ENCODE peak calls at places on chromosomes 7 and 10, in five cellular contexts. One of them, this sample, is unnamed.

GRCh38 chr7:149683898-149684297 is 89.5 kb downstream of the ZNF467 start:
- DNase-seq in A549: no peak
- DNase-seq in AG09309: no peak
- DNase-seq in fibroblast of the aortic adventitia: no peak
- DNase-seq in ovary: no peak
- DNase-seq in this sample: no peak

GRCh38 chr10:53453196-53453595 is 680.6 kb upstream of the MBL2 start:
- DNase-seq in A549: peak
- DNase-seq in AG09309: no peak
- DNase-seq in fibroblast of the aortic adventitia: no peak
- DNase-seq in ovary: no peak
- DNase-seq in this sample: no peak

GRCh38 chr7:92840309-92840708 is 3.9 kb upstream of the CDK6 start:
- DNase-seq in A549: no peak
- DNase-seq in AG09309: no peak
- DNase-seq in fibroblast of the aortic adventitia: no peak
- DNase-seq in ovary: no peak
- DNase-seq in this sample: no peak

GRCh38 chr10:73926152-73926764 is 15.3 kb downstream of the PLAU start:
- DNase-seq in A549: no peak
- DNase-seq in AG09309: no peak
- DNase-seq in fibroblast of the aortic adventitia: no peak
- DNase-seq in ovary: no peak
- DNase-seq in this sample: no peak

GRCh38 chr10:116892873-116893685 is 43.8 kb downstream of the ENO4 start:
- DNase-seq in A549: no peak
- DNase-seq in AG09309: no peak
- DNase-seq in fibroblast of the aortic adventitia: no peak
- DNase-seq in ovary: no peak
- DNase-seq in this sample: no peak

GRCh38 chr10:121536271-121536918 is 61.8 kb downstream of the FGFR2 start:
- DNase-seq in A549: no peak
- DNase-seq in AG09309: no peak
- DNase-seq in fibroblast of the aortic adventitia: no peak
- DNase-seq in ovary: no peak
- DNase-seq in this sample: no peak

GRCh38 chr10:74081192-74081803 is 69.3 kb downstream of the AP3M1 start:
- DNase-seq in A549: peak
- DNase-seq in AG09309: no peak
- DNase-seq in fibroblast of the aortic adventitia: peak
- DNase-seq in ovary: peak
- DNase-seq in this sample: no peak

GRCh38 chr7:99139031-99139430 is 4.9 kb downstream of the SMURF1 start:
- DNase-seq in A549: no peak
- DNase-seq in AG09309: no peak
- DNase-seq in fibroblast of the aortic adventitia: peak
- DNase-seq in ovary: no peak
- DNase-seq in this sample: no peak

GRCh38 chr7:142030294-142030693 is 34.6 kb downstream of the MGAM start:
- DNase-seq in A549: peak
- DNase-seq in AG09309: no peak
- DNase-seq in fibroblast of the aortic adventitia: peak
- DNase-seq in ovary: no peak
- DNase-seq in this sample: no peak

GRCh38 chr7:156523447-156524048 is 117.0 kb upstream of the RNF32 start:
- DNase-seq in A549: no peak
- DNase-seq in AG09309: no peak
- DNase-seq in fibroblast of the aortic adventitia: no peak
- DNase-seq in ovary: no peak
- DNase-seq in this sample: no peak

GRCh38 chr10:124641282-124642075 is 102.7 kb downstream of the FAM53B start:
- DNase-seq in A549: no peak
- DNase-seq in AG09309: peak
- DNase-seq in fibroblast of the aortic adventitia: peak
- DNase-seq in ovary: no peak
- DNase-seq in this sample: no peak

GRCh38 chr10:100744980-100745881 is at the start of gene PAX2:
- DNase-seq in A549: peak
- DNase-seq in AG09309: no peak
- DNase-seq in fibroblast of the aortic adventitia: no peak
- DNase-seq in ovary: no peak
- DNase-seq in this sample: no peak

GRCh38 chr7:26520483-26520882 is 228.8 kb downstream of the SNX10 start:
- DNase-seq in A549: no peak
- DNase-seq in AG09309: no peak
- DNase-seq in fibroblast of the aortic adventitia: no peak
- DNase-seq in ovary: no peak
- DNase-seq in this sample: no peak

GRCh38 chr7:120353171-120353570 is 80.2 kb downstream of the KCND2 start:
- DNase-seq in A549: no peak
- DNase-seq in AG09309: no peak
- DNase-seq in fibroblast of the aortic adventitia: no peak
- DNase-seq in ovary: no peak
- DNase-seq in this sample: no peak

GRCh38 chr7:30977222-30977621 is 13.5 kb downstream of the GHRHR start:
- DNase-seq in A549: no peak
- DNase-seq in AG09309: no peak
- DNase-seq in fibroblast of the aortic adventitia: no peak
- DNase-seq in ovary: no peak
- DNase-seq in this sample: no peak

GRCh38 chr10:122665946-122666345 is 33.7 kb downstream of the C10orf120 start:
- DNase-seq in A549: no peak
- DNase-seq in AG09309: no peak
- DNase-seq in fibroblast of the aortic adventitia: no peak
- DNase-seq in ovary: no peak
- DNase-seq in this sample: no peak

GRCh38 chr7:159147687-159148086 is 3.0 kb upstream of the VIPR2 start:
- DNase-seq in A549: no peak
- DNase-seq in AG09309: no peak
- DNase-seq in fibroblast of the aortic adventitia: no peak
- DNase-seq in ovary: no peak
- DNase-seq in this sample: no peak

GRCh38 chr7:101125989-101126650 is 784 bp upstream of the SERPINE1 start:
- DNase-seq in A549: peak
- DNase-seq in AG09309: no peak
- DNase-seq in fibroblast of the aortic adventitia: peak
- DNase-seq in ovary: peak
- DNase-seq in this sample: no peak

GRCh38 chr7:47677664-47678063 is 95.8 kb upstream of the TNS3 start:
- DNase-seq in A549: no peak
- DNase-seq in AG09309: no peak
- DNase-seq in fibroblast of the aortic adventitia: no peak
- DNase-seq in ovary: no peak
- DNase-seq in this sample: no peak

GRCh38 chr7:42691030-42691639 is 220.7 kb downstream of the C7orf25 start:
- DNase-seq in A549: peak
- DNase-seq in AG09309: peak
- DNase-seq in fibroblast of the aortic adventitia: peak
- DNase-seq in ovary: no peak
- DNase-seq in this sample: no peak

GRCh38 chr7:2823124-2823523 is 21.0 kb downstream of the GNA12 start:
- DNase-seq in A549: no peak
- DNase-seq in AG09309: no peak
- DNase-seq in fibroblast of the aortic adventitia: peak
- DNase-seq in ovary: peak
- DNase-seq in this sample: no peak

GRCh38 chr7:2821842-2822507 is 22.1 kb downstream of the GNA12 start:
- DNase-seq in A549: peak
- DNase-seq in AG09309: peak
- DNase-seq in fibroblast of the aortic adventitia: peak
- DNase-seq in ovary: peak
- DNase-seq in this sample: peak

GRCh38 chr7:2825595-2826227 is 18.4 kb downstream of the GNA12 start:
- DNase-seq in A549: no peak
- DNase-seq in AG09309: no peak
- DNase-seq in fibroblast of the aortic adventitia: no peak
- DNase-seq in ovary: no peak
- DNase-seq in this sample: no peak

GRCh38 chr7:2824678-2825461 is 19.2 kb downstream of the GNA12 start:
- DNase-seq in A549: no peak
- DNase-seq in AG09309: no peak
- DNase-seq in fibroblast of the aortic adventitia: no peak
- DNase-seq in ovary: no peak
- DNase-seq in this sample: peak

DNA sequence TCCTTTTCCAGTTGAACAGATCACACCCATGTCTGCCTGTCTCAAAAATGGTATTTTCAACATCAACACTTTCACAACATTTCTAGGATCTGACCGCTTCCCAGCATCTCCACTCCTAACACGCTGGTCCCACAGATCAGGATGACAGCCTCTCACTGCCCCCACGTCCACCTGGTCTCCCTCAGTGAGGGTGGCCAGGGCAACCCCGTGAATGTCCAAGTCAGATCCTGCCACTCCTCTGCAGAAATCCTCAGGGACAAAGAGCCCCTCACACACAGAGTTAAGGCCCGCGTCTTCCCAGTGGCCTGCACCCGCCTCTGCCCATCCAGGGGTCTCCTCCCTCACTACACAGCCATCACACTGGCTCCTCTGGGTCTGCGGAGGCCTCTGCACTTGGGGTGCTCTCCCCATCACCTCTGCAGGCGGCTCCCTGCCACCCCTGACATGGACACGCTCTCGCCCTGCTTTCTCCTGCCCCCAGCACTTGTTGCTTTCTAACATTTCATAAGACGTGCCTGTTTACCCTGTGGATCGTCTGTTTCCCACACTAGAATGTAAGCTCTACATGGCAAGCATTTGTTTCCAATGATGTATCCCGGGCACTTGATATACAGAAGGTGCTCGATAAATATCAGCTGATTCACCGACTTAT is 20.0 kb downstream of the GNA12 start:
- DNase-seq in A549: no peak
- DNase-seq in AG09309: no peak
- DNase-seq in fibroblast of the aortic adventitia: no peak
- DNase-seq in ovary: peak
- DNase-seq in this sample: no peak
- H3K4me3 ChIP-seq in A549: no peak
- H3K4me3 ChIP-seq in AG09309: no peak
- H3K4me3 ChIP-seq in fibroblast of the aortic adventitia: no peak
- H3K4me3 ChIP-seq in ovary: no peak
- H3K4me3 ChIP-seq in this sample: no peak

GRCh38 chr10:11861811-11862210 is 38.7 kb downstream of the PROSER2 start:
- DNase-seq in A549: no peak
- DNase-seq in AG09309: no peak
- DNase-seq in fibroblast of the aortic adventitia: no peak
- DNase-seq in ovary: no peak
- DNase-seq in this sample: no peak

GRCh38 chr10:11856089-11856488 is 32.9 kb downstream of the PROSER2 start:
- DNase-seq in A549: no peak
- DNase-seq in AG09309: no peak
- DNase-seq in fibroblast of the aortic adventitia: no peak
- DNase-seq in ovary: no peak
- DNase-seq in this sample: no peak

GRCh38 chr10:11856678-11857077 is 33.5 kb downstream of the PROSER2 start:
- DNase-seq in A549: no peak
- DNase-seq in AG09309: no peak
- DNase-seq in fibroblast of the aortic adventitia: no peak
- DNase-seq in ovary: no peak
- DNase-seq in this sample: no peak

GRCh38 chr10:11861341-11861740 is 38.2 kb downstream of the PROSER2 start:
- DNase-seq in A549: no peak
- DNase-seq in AG09309: no peak
- DNase-seq in fibroblast of the aortic adventitia: no peak
- DNase-seq in ovary: no peak
- DNase-seq in this sample: no peak

GRCh38 chr10:11858093-11858492 is 34.9 kb downstream of the PROSER2 start:
- DNase-seq in A549: no peak
- DNase-seq in AG09309: no peak
- DNase-seq in fibroblast of the aortic adventitia: no peak
- DNase-seq in ovary: no peak
- DNase-seq in this sample: no peak
- TF ChIP-seq CTCF in A549: no peak
- TF ChIP-seq CTCF in AG09309: no peak
- TF ChIP-seq CTCF in fibroblast of the aortic adventitia: no peak
- TF ChIP-seq CTCF in ovary: no peak
- TF ChIP-seq CTCF in this sample: no peak

DNA sequence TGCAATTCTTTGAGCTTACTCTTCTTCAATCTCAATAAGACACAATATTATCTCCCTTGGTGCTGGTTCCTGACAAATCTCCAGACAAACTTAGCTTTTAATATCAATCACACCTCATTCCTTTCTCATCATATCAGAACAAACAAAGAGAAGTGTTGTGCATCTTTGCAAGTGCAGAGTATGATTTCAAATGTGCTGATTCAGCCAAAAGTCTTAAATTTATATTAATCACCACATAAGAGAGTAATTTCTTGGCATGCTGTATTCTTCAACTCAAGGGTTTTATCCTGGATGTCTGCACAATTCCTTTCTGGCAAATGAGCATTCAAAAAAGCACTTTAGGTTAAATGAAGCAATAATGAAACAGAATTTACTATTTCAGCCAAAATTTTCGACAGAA is 877.8 kb downstream of the ANKRD7 start:
- DNase-seq in A549: no peak
- DNase-seq in AG09309: no peak
- DNase-seq in fibroblast of the aortic adventitia: no peak
- DNase-seq in ovary: no peak
- DNase-seq in this sample: no peak
- H3K4me3 ChIP-seq in A549: no peak
- H3K4me3 ChIP-seq in AG09309: no peak
- H3K4me3 ChIP-seq in fibroblast of the aortic adventitia: no peak
- H3K4me3 ChIP-seq in ovary: no peak
- H3K4me3 ChIP-seq in this sample: no peak

GRCh38 chr10:5588603-5589002 is 63.8 kb downstream of the CALML3 start:
- DNase-seq in A549: no peak
- DNase-seq in AG09309: no peak
- DNase-seq in fibroblast of the aortic adventitia: no peak
- DNase-seq in ovary: no peak
- DNase-seq in this sample: no peak

GRCh38 chr10:5589071-5589962 is 64.6 kb downstream of the CALML3 start:
- DNase-seq in A549: no peak
- DNase-seq in AG09309: no peak
- DNase-seq in fibroblast of the aortic adventitia: no peak
- DNase-seq in ovary: no peak
- DNase-seq in this sample: no peak

GRCh38 chr10:5591336-5591824 is 66.6 kb downstream of the CALML3 start:
- DNase-seq in A549: no peak
- DNase-seq in AG09309: no peak
- DNase-seq in fibroblast of the aortic adventitia: no peak
- DNase-seq in ovary: no peak
- DNase-seq in this sample: no peak

GRCh38 chr10:5590816-5591215 is 66.1 kb downstream of the CALML3 start:
- DNase-seq in A549: no peak
- DNase-seq in AG09309: no peak
- DNase-seq in fibroblast of the aortic adventitia: no peak
- DNase-seq in ovary: no peak
- DNase-seq in this sample: no peak

DNA sequence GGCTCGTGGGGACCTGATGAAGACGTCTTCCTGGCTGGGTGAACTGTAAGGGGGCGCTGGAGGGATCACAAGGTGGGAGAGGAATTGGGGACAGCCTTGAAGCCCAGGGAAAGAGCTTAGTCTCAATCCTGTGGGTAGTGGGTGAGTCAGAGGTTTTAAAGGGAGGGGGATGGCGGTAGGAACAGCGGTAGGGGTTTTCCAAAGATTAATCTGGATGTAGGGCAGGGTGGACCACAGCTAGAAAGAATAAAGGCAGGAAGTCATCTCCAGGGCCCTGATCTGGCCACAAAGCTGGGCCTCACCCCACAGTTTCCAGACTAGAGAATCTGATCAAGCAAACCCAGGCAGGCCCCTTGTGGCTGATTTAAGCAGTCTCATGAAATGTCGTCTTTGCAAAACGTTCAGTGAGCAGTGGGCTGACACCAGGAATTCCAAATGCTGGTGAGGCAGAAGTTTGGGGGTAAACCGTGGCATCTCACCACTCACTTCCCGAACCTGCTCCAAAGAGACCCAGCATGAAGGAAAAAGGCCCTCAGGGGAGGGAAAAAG is 65.3 kb downstream of the CALML3 start:
- DNase-seq in A549: peak
- DNase-seq in AG09309: no peak
- DNase-seq in fibroblast of the aortic adventitia: peak
- DNase-seq in ovary: no peak
- DNase-seq in this sample: no peak
- TF ChIP-seq CTCF in A549: peak
- TF ChIP-seq CTCF in AG09309: peak
- TF ChIP-seq CTCF in fibroblast of the aortic adventitia: peak
- TF ChIP-seq CTCF in ovary: no peak
- TF ChIP-seq CTCF in this sample: no peak

This sample was measured in GM06990.